ENCODE peak calls at places on chromosomes 11 and 22, in six cellular contexts. One of them, this sample, is unnamed.
A peak's percentile ranks its signal among the peaks of the same experiment; 100 is the strongest.

GRCh38 chr11:94742645-94743044 is 25.5 kb upstream of the AMOTL1 start:
- DNase-seq in fibroblast of lung: no peak
- DNase-seq in dorsolateral prefrontal cortex: no peak
- DNase-seq in mucosa of descending colon: no peak
- DNase-seq in Panc1: no peak
- DNase-seq in stomach: no peak
- DNase-seq in this sample: no peak

GRCh38 chr11:45847908-45848316 is 637 bp downstream of the CRY2 start:
- DNase-seq in fibroblast of lung: peak; percentile 75
- DNase-seq in dorsolateral prefrontal cortex: peak; percentile 38
- DNase-seq in mucosa of descending colon: peak; percentile 69
- DNase-seq in Panc1: no peak
- DNase-seq in stomach: peak; percentile 66
- DNase-seq in this sample: peak; percentile 55

GRCh38 chr22:48261706-48262105 is 1499.3 kb downstream of the TBC1D22A start:
- DNase-seq in fibroblast of lung: no peak
- DNase-seq in dorsolateral prefrontal cortex: no peak
- DNase-seq in mucosa of descending colon: no peak
- DNase-seq in Panc1: no peak
- DNase-seq in stomach: no peak
- DNase-seq in this sample: no peak

GRCh38 chr11:7651700-7652099 is 21.6 kb downstream of the CYB5R2 start:
- DNase-seq in fibroblast of lung: no peak
- DNase-seq in dorsolateral prefrontal cortex: peak; percentile 83
- DNase-seq in mucosa of descending colon: no peak
- DNase-seq in Panc1: no peak
- DNase-seq in stomach: no peak
- DNase-seq in this sample: no peak

GRCh38 chr11:35148163-35148562 is 9.2 kb downstream of the CD44 start:
- DNase-seq in fibroblast of lung: no peak
- DNase-seq in dorsolateral prefrontal cortex: no peak
- DNase-seq in mucosa of descending colon: no peak
- DNase-seq in Panc1: no peak
- DNase-seq in stomach: no peak
- DNase-seq in this sample: peak; percentile 3

GRCh38 chr11:2927851-2928604 is 1.2 kb downstream of the PHLDA2 start:
- DNase-seq in fibroblast of lung: peak; percentile 48
- DNase-seq in dorsolateral prefrontal cortex: no peak
- DNase-seq in mucosa of descending colon: peak; percentile 73
- DNase-seq in Panc1: no peak
- DNase-seq in stomach: no peak
- DNase-seq in this sample: peak; percentile 54

GRCh38 chr11:9285850-9286587 is 20.9 kb upstream of the DENND5A start:
- DNase-seq in fibroblast of lung: no peak
- DNase-seq in dorsolateral prefrontal cortex: no peak
- DNase-seq in mucosa of descending colon: no peak
- DNase-seq in Panc1: no peak
- DNase-seq in stomach: no peak
- DNase-seq in this sample: no peak

GRCh38 chr11:111200010-111200534 is 45.5 kb upstream of the POU2AF2 start:
- DNase-seq in fibroblast of lung: no peak
- DNase-seq in dorsolateral prefrontal cortex: no peak
- DNase-seq in mucosa of descending colon: no peak
- DNase-seq in Panc1: no peak
- DNase-seq in stomach: no peak
- DNase-seq in this sample: no peak

GRCh38 chr11:122509091-122509490 is 146.4 kb upstream of the UBASH3B start:
- DNase-seq in fibroblast of lung: no peak
- DNase-seq in dorsolateral prefrontal cortex: no peak
- DNase-seq in mucosa of descending colon: no peak
- DNase-seq in Panc1: no peak
- DNase-seq in stomach: no peak
- DNase-seq in this sample: no peak

GRCh38 chr11:57248780-57249383 is 11.8 kb upstream of the APLNR start:
- DNase-seq in fibroblast of lung: peak; percentile 50
- DNase-seq in dorsolateral prefrontal cortex: peak; percentile 56
- DNase-seq in mucosa of descending colon: peak; percentile 63
- DNase-seq in Panc1: peak; percentile 33
- DNase-seq in stomach: peak; percentile 46
- DNase-seq in this sample: peak; percentile 54

GRCh38 chr11:10019906-10020682 is 273.9 kb downstream of the SBF2 start:
- DNase-seq in fibroblast of lung: no peak
- DNase-seq in dorsolateral prefrontal cortex: no peak
- DNase-seq in mucosa of descending colon: no peak
- DNase-seq in Panc1: no peak
- DNase-seq in stomach: peak; percentile 44
- DNase-seq in this sample: no peak

GRCh38 chr22:41913040-41913719 is 1.7 kb downstream of the SHISA8 start:
- DNase-seq in fibroblast of lung: no peak
- DNase-seq in dorsolateral prefrontal cortex: no peak
- DNase-seq in mucosa of descending colon: no peak
- DNase-seq in Panc1: no peak
- DNase-seq in stomach: no peak
- DNase-seq in this sample: no peak

GRCh38 chr22:34588893-34589545 is 476.9 kb upstream of the ISX start:
- DNase-seq in fibroblast of lung: no peak
- DNase-seq in dorsolateral prefrontal cortex: no peak
- DNase-seq in mucosa of descending colon: no peak
- DNase-seq in Panc1: no peak
- DNase-seq in stomach: no peak
- DNase-seq in this sample: no peak

GRCh38 chr11:86671386-86672006 is 920 bp downstream of the ME3 start:
- DNase-seq in fibroblast of lung: no peak
- DNase-seq in dorsolateral prefrontal cortex: peak; percentile 61
- DNase-seq in mucosa of descending colon: peak; percentile 83
- DNase-seq in Panc1: no peak
- DNase-seq in stomach: peak; percentile 56
- DNase-seq in this sample: peak; percentile 33

GRCh38 chr22:27099896-27100295 is 442.5 kb downstream of the MIAT start:
- DNase-seq in fibroblast of lung: no peak
- DNase-seq in dorsolateral prefrontal cortex: no peak
- DNase-seq in mucosa of descending colon: no peak
- DNase-seq in Panc1: no peak
- DNase-seq in stomach: no peak
- DNase-seq in this sample: no peak

GRCh38 chr11:26187639-26188038 is 144.3 kb upstream of the ANO3 start:
- DNase-seq in fibroblast of lung: peak; percentile 70
- DNase-seq in dorsolateral prefrontal cortex: no peak
- DNase-seq in mucosa of descending colon: no peak
- DNase-seq in Panc1: no peak
- DNase-seq in stomach: no peak
- DNase-seq in this sample: peak; percentile 56

GRCh38 chr11:125603207-125603606 is 10.6 kb downstream of the STT3A start:
- DNase-seq in fibroblast of lung: peak; percentile 46
- DNase-seq in dorsolateral prefrontal cortex: no peak
- DNase-seq in mucosa of descending colon: no peak
- DNase-seq in Panc1: no peak
- DNase-seq in stomach: no peak
- DNase-seq in this sample: peak; percentile 10

GRCh38 chr22:17633217-17633997 is 4.9 kb upstream of the ATP6V1E1 start:
- DNase-seq in fibroblast of lung: peak; percentile 92
- DNase-seq in dorsolateral prefrontal cortex: no peak
- DNase-seq in mucosa of descending colon: no peak
- DNase-seq in Panc1: peak; percentile 69
- DNase-seq in stomach: no peak
- DNase-seq in this sample: peak; percentile 65

GRCh38 chr11:75689861-75690641 is 21.2 kb upstream of the MAP6 start:
- DNase-seq in fibroblast of lung: peak; percentile 2
- DNase-seq in dorsolateral prefrontal cortex: no peak
- DNase-seq in mucosa of descending colon: no peak
- DNase-seq in Panc1: no peak
- DNase-seq in stomach: no peak
- DNase-seq in this sample: no peak

GRCh38 chr11:70859180-70859579 is 393.2 kb downstream of the SHANK2 start:
- DNase-seq in fibroblast of lung: no peak
- DNase-seq in dorsolateral prefrontal cortex: no peak
- DNase-seq in mucosa of descending colon: no peak
- DNase-seq in Panc1: no peak
- DNase-seq in stomach: no peak
- DNase-seq in this sample: no peak

GRCh38 chr11:66970808-66971442 is 4.2 kb upstream of the C11orf86 start:
- DNase-seq in fibroblast of lung: peak; percentile 100
- DNase-seq in dorsolateral prefrontal cortex: no peak
- DNase-seq in mucosa of descending colon: no peak
- DNase-seq in Panc1: peak; percentile 91
- DNase-seq in stomach: no peak
- DNase-seq in this sample: peak; percentile 100

GRCh38 chr11:47928426-47928825 is 51.9 kb upstream of the PTPRJ start:
- DNase-seq in fibroblast of lung: no peak
- DNase-seq in dorsolateral prefrontal cortex: no peak
- DNase-seq in mucosa of descending colon: no peak
- DNase-seq in Panc1: no peak
- DNase-seq in stomach: no peak
- DNase-seq in this sample: no peak

GRCh38 chr22:26826431-26826935 is 169.1 kb downstream of the MIAT start:
- DNase-seq in fibroblast of lung: no peak
- DNase-seq in dorsolateral prefrontal cortex: no peak
- DNase-seq in mucosa of descending colon: no peak
- DNase-seq in Panc1: no peak
- DNase-seq in stomach: no peak
- DNase-seq in this sample: no peak

GRCh38 chr11:8757533-8757932 is 74.9 kb downstream of the RPL27A start:
- DNase-seq in fibroblast of lung: no peak
- DNase-seq in dorsolateral prefrontal cortex: no peak
- DNase-seq in mucosa of descending colon: no peak
- DNase-seq in Panc1: no peak
- DNase-seq in stomach: no peak
- DNase-seq in this sample: no peak

GRCh38 chr11:1733716-1734351 is 16.6 kb downstream of the IFITM10 start:
- DNase-seq in fibroblast of lung: no peak
- DNase-seq in dorsolateral prefrontal cortex: no peak
- DNase-seq in mucosa of descending colon: no peak
- DNase-seq in Panc1: no peak
- DNase-seq in stomach: no peak
- DNase-seq in this sample: no peak

DNA sequence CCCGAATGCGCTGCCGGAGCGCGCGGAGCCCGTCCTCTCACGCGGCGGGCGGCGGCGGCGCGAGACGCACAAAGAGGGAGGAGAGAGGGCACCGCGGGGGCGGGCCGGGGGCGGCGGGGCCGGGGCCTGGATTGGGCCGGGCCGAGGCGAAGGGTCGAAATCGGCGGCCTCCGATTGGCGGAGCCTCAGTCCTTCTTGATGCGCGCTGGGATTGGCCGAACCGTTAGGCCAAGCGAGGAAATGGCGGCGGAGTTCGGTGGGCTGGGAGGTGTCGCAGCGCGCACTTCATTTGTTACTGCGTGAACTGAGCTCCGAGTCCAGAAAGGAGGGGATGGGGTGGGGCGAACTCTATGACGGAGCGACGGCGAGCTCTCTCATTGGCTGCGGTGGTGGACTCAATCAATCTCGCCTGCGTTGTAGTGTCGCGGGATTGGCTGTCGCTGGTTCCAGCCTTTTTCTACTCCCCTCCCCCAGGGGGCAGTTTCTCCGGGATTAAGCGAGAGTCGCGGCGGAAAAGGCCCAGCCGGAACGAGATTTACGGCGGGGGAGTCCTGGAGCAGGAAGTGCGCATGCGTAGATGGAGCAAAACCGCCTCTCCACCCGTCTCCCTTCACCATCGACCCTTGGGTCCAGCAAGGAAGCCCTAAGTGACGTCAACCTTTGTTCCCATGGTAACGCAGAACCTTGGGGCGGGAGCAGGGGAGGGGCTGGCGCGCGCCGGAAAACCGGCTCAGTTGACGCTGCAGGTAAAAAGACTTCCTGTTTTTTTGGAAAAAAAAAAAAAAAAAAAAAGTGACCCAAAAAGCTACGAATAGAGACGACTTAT is at the start of gene SF1:
- DNase-seq in fibroblast of lung: peak; percentile 99
- DNase-seq in dorsolateral prefrontal cortex: peak; percentile 100
- DNase-seq in mucosa of descending colon: peak; percentile 99
- DNase-seq in Panc1: peak; percentile 100
- DNase-seq in stomach: peak; percentile 99
- DNase-seq in this sample: peak; percentile 100
- TF ChIP-seq CTCF in fibroblast of lung: no peak
- TF ChIP-seq CTCF in dorsolateral prefrontal cortex: peak; percentile 30
- TF ChIP-seq CTCF in mucosa of descending colon: no peak
- TF ChIP-seq CTCF in Panc1: no peak
- TF ChIP-seq CTCF in stomach: peak; percentile 7
- TF ChIP-seq CTCF in this sample: no peak

GRCh38 chr22:44330188-44330726 is 17.5 kb upstream of the SHISAL1 start:
- DNase-seq in fibroblast of lung: no peak
- DNase-seq in dorsolateral prefrontal cortex: no peak
- DNase-seq in mucosa of descending colon: no peak
- DNase-seq in Panc1: no peak
- DNase-seq in stomach: no peak
- DNase-seq in this sample: no peak
- H3K4me3 ChIP-seq in fibroblast of lung: no peak overlapping the region
- H3K4me3 ChIP-seq in dorsolateral prefrontal cortex: peak overlapping the region; percentile 56
- H3K4me3 ChIP-seq in mucosa of descending colon: no peak overlapping the region
- H3K4me3 ChIP-seq in Panc1: no peak overlapping the region
- H3K4me3 ChIP-seq in stomach: peak overlapping the region; percentile 49
- H3K4me3 ChIP-seq in this sample: no peak overlapping the region

GRCh38 chr11:43947003-43947500 is 4.6 kb downstream of the C11orf96 start:
- DNase-seq in fibroblast of lung: peak; percentile 24
- DNase-seq in dorsolateral prefrontal cortex: no peak
- DNase-seq in mucosa of descending colon: no peak
- DNase-seq in Panc1: no peak
- DNase-seq in stomach: no peak
- DNase-seq in this sample: no peak
- TF ChIP-seq CTCF in fibroblast of lung: peak; percentile 46
- TF ChIP-seq CTCF in dorsolateral prefrontal cortex: no peak
- TF ChIP-seq CTCF in mucosa of descending colon: no peak
- TF ChIP-seq CTCF in Panc1: peak; percentile 41
- TF ChIP-seq CTCF in stomach: no peak
- TF ChIP-seq CTCF in this sample: peak; percentile 30

GRCh38 chr22:49855491-49855911 is 1.9 kb downstream of the ZBED4 start:
- DNase-seq in fibroblast of lung: peak; percentile 51
- DNase-seq in dorsolateral prefrontal cortex: no peak
- DNase-seq in mucosa of descending colon: no peak
- DNase-seq in Panc1: no peak
- DNase-seq in stomach: no peak
- DNase-seq in this sample: peak; percentile 15

GRCh38 chr22:49861642-49862407 is 8.2 kb downstream of the ZBED4 start:
- DNase-seq in fibroblast of lung: no peak
- DNase-seq in dorsolateral prefrontal cortex: no peak
- DNase-seq in mucosa of descending colon: no peak
- DNase-seq in Panc1: no peak
- DNase-seq in stomach: no peak
- DNase-seq in this sample: no peak

GRCh38 chr22:49856766-49857618 is 3.3 kb downstream of the ZBED4 start:
- DNase-seq in fibroblast of lung: no peak
- DNase-seq in dorsolateral prefrontal cortex: no peak
- DNase-seq in mucosa of descending colon: no peak
- DNase-seq in Panc1: no peak
- DNase-seq in stomach: no peak
- DNase-seq in this sample: no peak

GRCh38 chr22:49856343-49856742 is 2.7 kb downstream of the ZBED4 start:
- DNase-seq in fibroblast of lung: no peak
- DNase-seq in dorsolateral prefrontal cortex: no peak
- DNase-seq in mucosa of descending colon: no peak
- DNase-seq in Panc1: no peak
- DNase-seq in stomach: no peak
- DNase-seq in this sample: no peak

DNA sequence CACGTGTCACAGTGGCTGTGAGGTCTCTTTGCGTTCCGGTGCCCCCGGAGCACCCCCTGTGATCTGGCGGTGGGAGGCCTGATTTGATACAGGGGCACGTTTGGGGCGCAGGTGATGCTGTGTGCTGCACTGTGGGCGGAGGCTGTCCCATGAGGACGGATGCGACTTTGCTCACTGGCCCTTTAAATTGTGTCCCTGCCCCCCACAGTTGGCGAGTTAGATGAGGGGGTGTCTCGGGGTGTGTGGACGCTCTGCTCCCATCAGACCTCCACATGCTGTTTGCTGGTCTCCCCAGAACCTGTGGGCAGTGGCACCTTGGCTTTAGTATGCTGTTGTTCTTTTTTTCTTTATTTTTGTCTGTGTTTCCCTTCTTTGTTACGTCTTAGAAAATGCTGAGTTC is 5.2 kb downstream of the ZBED4 start:
- DNase-seq in fibroblast of lung: no peak
- DNase-seq in dorsolateral prefrontal cortex: no peak
- DNase-seq in mucosa of descending colon: no peak
- DNase-seq in Panc1: no peak
- DNase-seq in stomach: no peak
- DNase-seq in this sample: no peak
- H3K4me3 ChIP-seq in fibroblast of lung: no peak overlapping the region
- H3K4me3 ChIP-seq in dorsolateral prefrontal cortex: no peak overlapping the region
- H3K4me3 ChIP-seq in mucosa of descending colon: no peak overlapping the region
- H3K4me3 ChIP-seq in Panc1: no peak overlapping the region
- H3K4me3 ChIP-seq in stomach: no peak overlapping the region
- H3K4me3 ChIP-seq in this sample: no peak overlapping the region

This sample was measured in astrocyte of the spinal cord.